ENCODE peak calls at places on chromosomes 2 and 18, in six cellular contexts. Q is A549, N is body of pancreas, V is IMR-90, W is right lobe of liver, O is HCT116. G is an unnamed sample.

GRCh38 chr2:1648241-1649102 is 95.8 kb downstream of the PXDN start:
- DNase-seq in Q (no peak), N (no peak), V (no peak), W (no peak), O (no peak), G (no peak)

GRCh38 chr18:77132369-77133050 is at the start of gene MBP:
- DNase-seq in Q (no peak), N (peak), V (no peak), W (peak), O (no peak), G (peak)

GRCh38 chr2:6184532-6185302 is 492.5 kb downstream of the SOX11 start:
- DNase-seq in Q (no peak), N (no peak), V (peak), W (no peak), O (no peak), G (no peak)

GRCh38 chr2:69538249-69538648 is 101.0 kb upstream of the NFU1 start:
- DNase-seq in Q (no peak), N (no peak), V (no peak), W (no peak), O (no peak), G (no peak)

GRCh38 chr2:24434576-24434975 is 56.5 kb upstream of the NCOA1 start:
- DNase-seq in Q (no peak), N (no peak), V (no peak), W (no peak), O (no peak), G (peak)

GRCh38 chr18:70260683-70261082 is 28.2 kb upstream of the SOCS6 start:
- DNase-seq in Q (no peak), N (no peak), V (no peak), W (no peak), O (no peak), G (no peak)

GRCh38 chr2:22855081-22855480 is 529.9 kb upstream of the KLHL29 start:
- DNase-seq in Q (no peak), N (no peak), V (no peak), W (no peak), O (no peak), G (peak)

GRCh38 chr2:121044412-121044811 is 240.6 kb downstream of the TFCP2L1 start:
- DNase-seq in Q (no peak), N (no peak), V (no peak), W (no peak), O (no peak), G (no peak)

GRCh38 chr18:58615150-58616132 is 13.4 kb downstream of the ALPK2 start:
- DNase-seq in Q (no peak), N (peak), V (peak), W (no peak), O (no peak), G (no peak)

GRCh38 chr2:9219027-9219445 is 12.4 kb downstream of the ASAP2 start:
- DNase-seq in Q (no peak), N (no peak), V (peak), W (no peak), O (no peak), G (no peak)

GRCh38 chr18:42306208-42306980 is 351.4 kb downstream of the PIK3C3 start:
- DNase-seq in Q (no peak), N (no peak), V (no peak), W (no peak), O (no peak), G (no peak)

GRCh38 chr2:162308747-162309503 is 9.6 kb downstream of the IFIH1 start:
- DNase-seq in Q (no peak), N (no peak), V (no peak), W (no peak), O (no peak), G (no peak)

GRCh38 chr2:70325875-70326274 is 24.0 kb upstream of the FAM136A start:
- DNase-seq in Q (no peak), N (no peak), V (no peak), W (no peak), O (no peak), G (no peak)

GRCh38 chr2:54457326-54458023 is 1.3 kb downstream of the SPTBN1 start:
- DNase-seq in Q (peak), N (peak), V (no peak), W (no peak), O (no peak), G (peak)

GRCh38 chr2:203310688-203311087 is 17.5 kb upstream of the ABI2 start:
- DNase-seq in Q (no peak), N (no peak), V (no peak), W (no peak), O (no peak), G (no peak)

GRCh38 chr2:205800804-205801203 is 118.5 kb downstream of the NRP2 start:
- DNase-seq in Q (no peak), N (peak), V (peak), W (no peak), O (no peak), G (no peak)

GRCh38 chr2:223363085-223363484 is 239.1 kb downstream of the SCG2 start:
- DNase-seq in Q (no peak), N (no peak), V (no peak), W (no peak), O (no peak), G (no peak)

GRCh38 chr2:68284896-68285295 is 32.6 kb upstream of the PPP3R1 start:
- DNase-seq in Q (no peak), N (peak), V (peak), W (no peak), O (no peak), G (peak)

GRCh38 chr18:56545539-56545938 is 92.9 kb downstream of the TXNL1 start:
- DNase-seq in Q (no peak), N (no peak), V (no peak), W (no peak), O (no peak), G (no peak)

GRCh38 chr2:232438951-232439757 is 16.8 kb upstream of the ALPI start:
- DNase-seq in Q (no peak), N (peak), V (no peak), W (no peak), O (no peak), G (peak)
- TF ChIP-seq CTCF in Q (peak), N (peak), V (peak), W (peak), O (no peak), G (peak)

DNA sequence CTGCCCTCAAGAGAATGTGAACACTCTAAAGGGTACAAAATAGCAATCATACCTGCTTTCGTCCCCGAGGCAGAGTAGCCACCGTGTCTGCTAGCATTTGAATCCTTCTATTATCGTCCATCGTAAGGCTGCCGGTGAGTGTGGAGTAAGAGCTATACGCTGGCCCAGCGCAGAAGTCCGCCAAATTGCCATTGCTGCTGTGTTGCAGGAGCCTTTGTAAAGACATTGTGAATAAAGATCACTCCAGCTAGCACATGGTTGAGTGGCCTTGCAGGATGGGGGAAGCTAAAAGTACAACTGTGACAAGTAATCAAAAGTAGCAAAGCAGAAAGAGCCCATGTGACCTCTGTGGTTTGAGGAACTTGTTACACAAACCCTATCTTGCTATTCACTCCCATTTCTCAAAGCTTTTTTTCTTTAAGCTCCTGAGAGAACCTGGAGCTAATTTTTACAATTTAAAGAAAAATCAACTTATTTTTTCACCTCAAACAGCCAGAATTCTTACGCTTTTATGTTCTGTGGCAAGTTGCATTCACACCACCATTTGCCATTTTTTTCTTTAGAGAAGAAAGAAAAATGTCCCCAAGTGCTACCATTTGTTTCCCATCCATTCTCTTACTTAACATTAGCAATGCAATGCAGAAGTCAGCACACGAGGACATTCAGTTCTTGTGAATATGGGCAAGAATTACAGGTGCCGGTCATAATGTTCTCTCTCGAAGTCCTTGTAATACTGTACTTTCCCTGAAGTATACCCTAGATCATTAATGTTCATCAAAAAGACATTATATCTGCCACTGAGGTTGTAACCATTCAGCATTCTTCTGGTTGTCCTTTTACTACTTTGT is at the start of gene CYTIP:
- DNase-seq in Q (no peak), N (peak), V (no peak), W (no peak), O (no peak), G (peak)
- TF ChIP-seq POLR2A in Q (no peak), N (peak), V (no peak), W (peak), O (no peak), G (no peak)

DNA sequence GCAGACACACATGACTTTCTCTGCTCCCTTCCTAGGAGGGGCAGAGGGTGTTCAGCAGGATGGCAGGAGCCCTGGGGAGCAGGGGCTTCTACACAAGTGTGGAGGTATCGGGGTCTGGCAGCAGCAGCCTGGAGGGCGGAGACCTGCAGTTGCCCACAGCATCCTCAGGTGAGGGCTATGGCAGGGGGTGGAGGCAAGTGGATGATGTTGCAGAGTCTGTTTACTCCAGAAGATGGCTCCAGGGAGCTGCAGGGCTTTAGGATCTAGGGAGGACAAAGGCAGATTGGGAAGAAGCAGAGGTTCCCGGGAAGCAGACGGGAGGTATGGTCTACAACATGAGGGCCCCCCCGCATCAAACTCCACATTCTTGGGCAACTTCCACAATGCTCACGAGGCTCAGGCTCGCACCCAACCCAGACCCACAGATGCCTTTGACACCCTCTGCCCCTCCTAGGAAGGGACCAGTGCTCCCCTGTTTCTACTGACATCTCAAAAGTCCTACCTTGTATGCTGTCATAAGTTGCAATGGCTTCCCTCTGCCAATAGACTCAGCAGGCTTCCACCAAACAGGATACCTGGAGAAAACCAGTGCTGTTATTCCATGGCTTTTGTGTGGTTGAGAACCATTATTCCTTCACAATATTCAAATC is 12.0 kb upstream of the ATP6V1C2 start:
- DNase-seq in Q (peak), N (no peak), V (no peak), W (no peak), O (peak), G (peak)
- TF ChIP-seq CTCF in Q (peak), N (no peak), V (peak), W (peak), O (peak), G (no peak)

GRCh38 chr2:207823865-207824264 is 54.2 kb upstream of the FZD5 start:
- DNase-seq in Q (no peak), N (no peak), V (no peak), W (no peak), O (no peak), G (no peak)
- TF ChIP-seq POLR2A in Q (no peak), N (no peak), V (no peak), W (no peak), O (no peak), G (no peak)

DNA sequence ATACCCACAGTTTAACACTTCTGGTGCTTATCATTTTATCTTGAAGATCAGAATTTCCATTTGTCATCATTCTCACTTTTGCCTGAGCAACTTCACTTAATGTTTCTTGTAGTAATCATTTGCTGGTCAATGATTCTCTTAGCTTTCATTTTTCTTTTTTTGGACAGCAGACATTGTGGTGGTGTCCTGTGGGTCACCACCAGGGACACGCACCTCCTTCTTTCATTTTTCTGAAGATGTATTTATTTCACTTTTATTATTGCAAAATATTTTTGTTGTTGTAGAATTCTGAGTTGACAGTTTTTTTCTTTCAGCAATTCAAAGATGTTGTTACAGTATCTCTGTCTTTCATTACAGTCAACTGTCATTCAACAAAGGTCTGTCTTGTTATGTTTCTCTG is 84.3 kb downstream of the FAM168B start:
- DNase-seq in Q (no peak), N (no peak), V (no peak), W (no peak), O (no peak), G (no peak)
- TF ChIP-seq CTCF in Q (no peak), N (no peak), V (no peak), W (no peak), O (no peak), G (no peak)